ENCODE peak calls at places on chromosomes 7 and 10, in four cellular contexts. Q is GF-D8; M is mesothelial cell of epicardium; G is stimulated activated CD8-positive, alpha-beta memory T cell treated with anti-CD3 and anti-CD28 coated beads, Interleukin-15, amount 100 ng/mL, for 24 hours. S is an unnamed sample.

GRCh38 chr10:80530251-80530650 is 7.5 kb upstream of the SH2D4B start:
- DNase-seq in Q (no peak), M (no peak), G (no peak), S (peak)

GRCh38 chr7:77538186-77538907 is 1.3 kb downstream of the PTPN12 start:
- DNase-seq in Q (peak), M (no peak), G (no peak), S (no peak)

GRCh38 chr7:8305625-8306388 is 43.8 kb upstream of the ICA1 start:
- DNase-seq in Q (no peak), M (no peak), G (no peak), S (no peak)

GRCh38 chr10:124387078-124387874 is 31.4 kb downstream of the OAT start:
- DNase-seq in Q (no peak), M (no peak), G (no peak), S (no peak)

GRCh38 chr10:22459496-22459895 is 114.2 kb downstream of the SPAG6 start:
- DNase-seq in Q (no peak), M (no peak), G (no peak), S (no peak)

GRCh38 chr10:49257159-49257558 is 41.8 kb upstream of the C10orf71 start:
- DNase-seq in Q (peak), M (no peak), G (no peak), S (no peak)

GRCh38 chr7:26345202-26345601 is 53.5 kb downstream of the SNX10 start:
- DNase-seq in Q (no peak), M (no peak), G (no peak), S (no peak)

GRCh38 chr7:41911792-41912191 is 208.9 kb upstream of the INHBA start:
- DNase-seq in Q (no peak), M (no peak), G (no peak), S (no peak)

GRCh38 chr7:75727881-75728592 is 10.7 kb downstream of the HIP1 start:
- DNase-seq in Q (no peak), M (no peak), G (no peak), S (no peak)

GRCh38 chr7:44647981-44648714 is 41.7 kb downstream of the OGDH start:
- DNase-seq in Q (no peak), M (no peak), G (no peak), S (no peak)

GRCh38 chr10:71799785-71800453 is 26.6 kb upstream of the VSIR start:
- DNase-seq in Q (no peak), M (no peak), G (no peak), S (no peak)

GRCh38 chr10:86349474-86349873 is 17.1 kb downstream of the GRID1 start:
- DNase-seq in Q (no peak), M (no peak), G (no peak), S (no peak)

GRCh38 chr10:101536800-101537199 is 51.3 kb downstream of the POLL start:
- DNase-seq in Q (no peak), M (no peak), G (no peak), S (no peak)

GRCh38 chr10:78727728-78728127 is 341.0 kb upstream of the ZMIZ1 start:
- DNase-seq in Q (no peak), M (no peak), G (no peak), S (no peak)

GRCh38 chr7:94195201-94195600 is 191.0 kb upstream of the BET1 start:
- DNase-seq in Q (no peak), M (no peak), G (no peak), S (no peak)

GRCh38 chr10:60414877-60415585 is 25.4 kb upstream of the ANK3 start:
- DNase-seq in Q (no peak), M (no peak), G (no peak), S (no peak)

GRCh38 chr7:50333266-50333665 is 28.8 kb downstream of the IKZF1 start:
- DNase-seq in Q (peak), M (no peak), G (no peak), S (no peak)

GRCh38 chr10:34156781-34157425 is 658.2 kb downstream of the PARD3 start:
- DNase-seq in Q (no peak), M (no peak), G (no peak), S (no peak)

GRCh38 chr7:95794917-95795515 is 22.7 kb downstream of the DYNC1I1 start:
- DNase-seq in Q (no peak), M (no peak), G (no peak), S (no peak)

GRCh38 chr10:20034732-20035131 is 218.5 kb downstream of the PLXDC2 start:
- DNase-seq in Q (no peak), M (no peak), G (no peak), S (no peak)

GRCh38 chr7:94253696-94254095 is 141.0 kb upstream of the COL1A2 start:
- DNase-seq in Q (no peak), M (no peak), G (no peak), S (no peak)

GRCh38 chr7:158259141-158259540 is 328.5 kb downstream of the PTPRN2 start:
- DNase-seq in Q (no peak), M (no peak), G (no peak), S (no peak)

GRCh38 chr10:91340613-91341362 is 69.4 kb upstream of the HECTD2 start:
- DNase-seq in Q (no peak), M (no peak), G (no peak), S (no peak)

GRCh38 chr10:11009471-11010308 is 8.0 kb upstream of the CELF2 start:
- DNase-seq in Q (no peak), M (no peak), G (no peak), S (no peak)

GRCh38 chr10:19250542-19250941 is 201.9 kb downstream of the MALRD1 start:
- DNase-seq in Q (no peak), M (no peak), G (no peak), S (no peak)

GRCh38 chr10:135601-136464 is 578 bp downstream of the ZMYND11 start:
- DNase-seq in Q (no peak), M (peak), G (peak), S (peak)

GRCh38 chr7:138980575-138981285 is 459 bp downstream of the KIAA1549 start:
- DNase-seq in Q (no peak), M (peak), G (no peak), S (no peak)

GRCh38 chr10:13684252-13684791 is 97.6 kb downstream of the PRPF18 start:
- DNase-seq in Q (no peak), M (peak), G (no peak), S (no peak)

GRCh38 chr10:15856328-15857000 is 3.8 kb downstream of the MINDY3 start:
- DNase-seq in Q (peak), M (no peak), G (no peak), S (no peak)

GRCh38 chr10:8581521-8582225 is 527.2 kb downstream of the GATA3 start:
- DNase-seq in Q (no peak), M (no peak), G (no peak), S (no peak)

GRCh38 chr7:70571403-70571911 is 560.5 kb upstream of the GALNT17 start:
- DNase-seq in Q (no peak), M (no peak), G (no peak), S (no peak)

GRCh38 chr10:33196710-33197406 is 137.6 kb downstream of the NRP1 start:
- DNase-seq in Q (no peak), M (no peak), G (no peak), S (no peak)

GRCh38 chr10:121578298-121578697 is 19.9 kb downstream of the FGFR2 start:
- DNase-seq in Q (no peak), M (no peak), G (no peak), S (no peak)

GRCh38 chr10:71975087-71975890 is 11.1 kb downstream of the CHST3 start:
- DNase-seq in Q (no peak), M (no peak), G (no peak), S (no peak)

GRCh38 chr10:79345241-79346011 is 1.8 kb upstream of the PPIF start:
- DNase-seq in Q (peak), M (no peak), G (no peak), S (no peak)

GRCh38 chr10:123879596-123880257 is 11.9 kb downstream of the CPXM2 start:
- DNase-seq in Q (no peak), M (no peak), G (no peak), S (no peak)

GRCh38 chr10:120039826-120040225 is 147.3 kb downstream of the SEC23IP start:
- DNase-seq in Q (no peak), M (no peak), G (no peak), S (no peak)

GRCh38 chr10:17287151-17287550 is 59.1 kb downstream of the VIM start:
- DNase-seq in Q (no peak), M (no peak), G (no peak), S (no peak)

GRCh38 chr7:13016633-13017324 is 329.3 kb downstream of the ARL4A start:
- DNase-seq in Q (no peak), M (no peak), G (no peak), S (no peak)

GRCh38 chr10:79380918-79381775 is 33.9 kb downstream of the PPIF start:
- DNase-seq in Q (no peak), M (no peak), G (no peak), S (no peak)

S was measured in T follicular helper cell.